ENCODE peak calls at places on chromosomes 6 and 20, in five cellular contexts. One of them, this sample, is unnamed.

GRCh38 chr6:105359419-105360366 is 43.2 kb downstream of the PREP start:
- DNase-seq in HCT116: no peak
- DNase-seq in hepatocyte: peak; percentile 41
- DNase-seq in GM23248: peak; percentile 94
- DNase-seq in OCI-LY7: no peak
- DNase-seq in this sample: no peak

GRCh38 chr20:12171927-12172581 is 254.4 kb downstream of the BTBD3 start:
- DNase-seq in HCT116: no peak
- DNase-seq in hepatocyte: no peak
- DNase-seq in GM23248: peak; percentile 24
- DNase-seq in OCI-LY7: no peak
- DNase-seq in this sample: no peak

GRCh38 chr20:16732506-16733152 is 2.8 kb downstream of the SNRPB2 start:
- DNase-seq in HCT116: no peak
- DNase-seq in hepatocyte: no peak
- DNase-seq in GM23248: peak; percentile 9
- DNase-seq in OCI-LY7: no peak
- DNase-seq in this sample: peak; percentile 15

GRCh38 chr6:45327956-45328522 is at the start of gene RUNX2:
- DNase-seq in HCT116: no peak
- DNase-seq in hepatocyte: peak; percentile 8
- DNase-seq in GM23248: peak; percentile 83
- DNase-seq in OCI-LY7: no peak
- DNase-seq in this sample: no peak

GRCh38 chr20:62243106-62243505 is 4.8 kb downstream of the OSBPL2 start:
- DNase-seq in HCT116: no peak
- DNase-seq in hepatocyte: no peak
- DNase-seq in GM23248: no peak
- DNase-seq in OCI-LY7: no peak
- DNase-seq in this sample: no peak

GRCh38 chr20:2305946-2306345 is 10.1 kb downstream of the TGM3 start:
- DNase-seq in HCT116: no peak
- DNase-seq in hepatocyte: peak; percentile 46
- DNase-seq in GM23248: no peak
- DNase-seq in OCI-LY7: no peak
- DNase-seq in this sample: no peak

GRCh38 chr6:42338573-42339218 is 113.0 kb downstream of the TRERF1 start:
- DNase-seq in HCT116: peak; percentile 83
- DNase-seq in hepatocyte: peak; percentile 30
- DNase-seq in GM23248: peak; percentile 97
- DNase-seq in OCI-LY7: no peak
- DNase-seq in this sample: no peak

GRCh38 chr20:11255860-11256259 is 582.1 kb upstream of the JAG1 start:
- DNase-seq in HCT116: no peak
- DNase-seq in hepatocyte: no peak
- DNase-seq in GM23248: no peak
- DNase-seq in OCI-LY7: no peak
- DNase-seq in this sample: no peak

GRCh38 chr6:71291991-71292390 is 3.4 kb downstream of the OGFRL1 start:
- DNase-seq in HCT116: no peak
- DNase-seq in hepatocyte: no peak
- DNase-seq in GM23248: peak; percentile 19
- DNase-seq in OCI-LY7: no peak
- DNase-seq in this sample: no peak

GRCh38 chr20:10497283-10497682 is 62.2 kb downstream of the SLX4IP start:
- DNase-seq in HCT116: no peak
- DNase-seq in hepatocyte: no peak
- DNase-seq in GM23248: no peak
- DNase-seq in OCI-LY7: no peak
- DNase-seq in this sample: no peak

GRCh38 chr20:53061305-53061704 is 89.1 kb downstream of the TSHZ2 start:
- DNase-seq in HCT116: no peak
- DNase-seq in hepatocyte: no peak
- DNase-seq in GM23248: no peak
- DNase-seq in OCI-LY7: no peak
- DNase-seq in this sample: no peak

GRCh38 chr20:35394271-35394670 is 17.5 kb downstream of the UQCC1 start:
- DNase-seq in HCT116: no peak
- DNase-seq in hepatocyte: no peak
- DNase-seq in GM23248: no peak
- DNase-seq in OCI-LY7: no peak
- DNase-seq in this sample: no peak

GRCh38 chr6:154548130-154548830 is 37.8 kb upstream of the CNKSR3 start:
- DNase-seq in HCT116: no peak
- DNase-seq in hepatocyte: no peak
- DNase-seq in GM23248: no peak
- DNase-seq in OCI-LY7: no peak
- DNase-seq in this sample: peak; percentile 45

GRCh38 chr6:64774881-64775280 is 932.1 kb downstream of the EYS start:
- DNase-seq in HCT116: no peak
- DNase-seq in hepatocyte: no peak
- DNase-seq in GM23248: no peak
- DNase-seq in OCI-LY7: no peak
- DNase-seq in this sample: no peak

GRCh38 chr20:36101201-36101600 is 53.3 kb upstream of the EPB41L1 start:
- DNase-seq in HCT116: no peak
- DNase-seq in hepatocyte: peak; percentile 53
- DNase-seq in GM23248: no peak
- DNase-seq in OCI-LY7: peak; percentile 49
- DNase-seq in this sample: no peak

GRCh38 chr6:155528335-155528734 is 72.7 kb upstream of the NOX3 start:
- DNase-seq in HCT116: no peak
- DNase-seq in hepatocyte: no peak
- DNase-seq in GM23248: no peak
- DNase-seq in OCI-LY7: no peak
- DNase-seq in this sample: no peak

GRCh38 chr6:67916389-67916788 is 718.7 kb upstream of the ADGRB3 start:
- DNase-seq in HCT116: no peak
- DNase-seq in hepatocyte: no peak
- DNase-seq in GM23248: no peak
- DNase-seq in OCI-LY7: no peak
- DNase-seq in this sample: no peak

GRCh38 chr6:105066233-105066632 is 109.3 kb downstream of the LIN28B start:
- DNase-seq in HCT116: no peak
- DNase-seq in hepatocyte: no peak
- DNase-seq in GM23248: no peak
- DNase-seq in OCI-LY7: no peak
- DNase-seq in this sample: no peak

GRCh38 chr20:57612916-57613315 is 7.3 kb downstream of the ZBP1 start:
- DNase-seq in HCT116: no peak
- DNase-seq in hepatocyte: no peak
- DNase-seq in GM23248: no peak
- DNase-seq in OCI-LY7: no peak
- DNase-seq in this sample: no peak

GRCh38 chr6:79605061-79605460 is 26.1 kb upstream of the SH3BGRL2 start:
- DNase-seq in HCT116: no peak
- DNase-seq in hepatocyte: no peak
- DNase-seq in GM23248: no peak
- DNase-seq in OCI-LY7: no peak
- DNase-seq in this sample: no peak

GRCh38 chr20:1469925-1470571 is 3.4 kb upstream of the NSFL1C start:
- DNase-seq in HCT116: peak; percentile 79
- DNase-seq in hepatocyte: peak; percentile 95
- DNase-seq in GM23248: peak; percentile 97
- DNase-seq in OCI-LY7: peak; percentile 51
- DNase-seq in this sample: peak; percentile 63

GRCh38 chr6:166423051-166423745 is 40.5 kb upstream of the MPC1 start:
- DNase-seq in HCT116: no peak
- DNase-seq in hepatocyte: no peak
- DNase-seq in GM23248: no peak
- DNase-seq in OCI-LY7: no peak
- DNase-seq in this sample: no peak

GRCh38 chr6:109695468-109695867 is 4.4 kb downstream of the FIG4 start:
- DNase-seq in HCT116: no peak
- DNase-seq in hepatocyte: no peak
- DNase-seq in GM23248: no peak
- DNase-seq in OCI-LY7: peak; percentile 53
- DNase-seq in this sample: no peak

GRCh38 chr6:56770011-56770520 is 127.4 kb upstream of the DST start:
- DNase-seq in HCT116: no peak
- DNase-seq in hepatocyte: no peak
- DNase-seq in GM23248: peak; percentile 50
- DNase-seq in OCI-LY7: no peak
- DNase-seq in this sample: peak; percentile 9

GRCh38 chr6:56771929-56772607 is 129.4 kb upstream of the DST start:
- DNase-seq in HCT116: no peak
- DNase-seq in hepatocyte: no peak
- DNase-seq in GM23248: peak; percentile 38
- DNase-seq in OCI-LY7: no peak
- DNase-seq in this sample: no peak

GRCh38 chr6:56771189-56771588 is 128.5 kb upstream of the DST start:
- DNase-seq in HCT116: no peak
- DNase-seq in hepatocyte: no peak
- DNase-seq in GM23248: peak; percentile 58
- DNase-seq in OCI-LY7: no peak
- DNase-seq in this sample: no peak

GRCh38 chr6:56775498-56776166 is 132.9 kb upstream of the DST start:
- DNase-seq in HCT116: no peak
- DNase-seq in hepatocyte: no peak
- DNase-seq in GM23248: no peak
- DNase-seq in OCI-LY7: no peak
- DNase-seq in this sample: no peak

DNA sequence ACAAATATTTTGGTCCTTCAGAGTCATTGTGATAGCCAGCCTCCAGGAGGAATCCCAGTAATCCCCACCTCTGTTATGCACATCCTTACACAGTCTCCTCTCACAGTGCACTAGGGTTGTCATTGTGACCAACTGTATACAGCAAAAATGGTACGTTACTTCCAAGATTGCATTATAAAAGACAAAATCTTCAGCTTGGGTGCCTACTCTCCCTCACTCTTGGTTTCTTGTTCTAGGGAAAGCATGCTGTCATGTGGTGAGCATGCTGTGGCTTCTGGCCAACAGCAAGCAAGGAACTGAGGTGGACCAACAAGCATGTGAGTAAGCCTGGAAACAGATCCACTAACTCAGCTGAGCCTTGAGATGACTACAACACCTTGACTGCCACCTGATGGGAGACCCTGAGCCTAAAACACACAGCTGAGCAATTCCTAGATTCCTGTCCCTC is 130.1 kb upstream of the DST start:
- DNase-seq in HCT116: no peak
- DNase-seq in hepatocyte: peak; percentile 19
- DNase-seq in GM23248: peak; percentile 88
- DNase-seq in OCI-LY7: no peak
- DNase-seq in this sample: no peak
- TF ChIP-seq EZH2phosphoT487 in HCT116: no peak
- TF ChIP-seq EZH2phosphoT487 in hepatocyte: no peak
- TF ChIP-seq EZH2phosphoT487 in GM23248: no peak
- TF ChIP-seq EZH2phosphoT487 in OCI-LY7: no peak
- TF ChIP-seq EZH2phosphoT487 in this sample: no peak

GRCh38 chr6:12238191-12238590 is 52.0 kb upstream of the EDN1 start:
- DNase-seq in HCT116: no peak
- DNase-seq in hepatocyte: no peak
- DNase-seq in GM23248: no peak
- DNase-seq in OCI-LY7: no peak
- DNase-seq in this sample: no peak
- TF ChIP-seq EZH2phosphoT487 in HCT116: no peak
- TF ChIP-seq EZH2phosphoT487 in hepatocyte: no peak
- TF ChIP-seq EZH2phosphoT487 in GM23248: no peak
- TF ChIP-seq EZH2phosphoT487 in OCI-LY7: no peak
- TF ChIP-seq EZH2phosphoT487 in this sample: no peak

GRCh38 chr6:87118054-87118453 is 23.1 kb upstream of the CGA start:
- DNase-seq in HCT116: peak; percentile 6
- DNase-seq in hepatocyte: no peak
- DNase-seq in GM23248: no peak
- DNase-seq in OCI-LY7: no peak
- DNase-seq in this sample: no peak
- TF ChIP-seq EZH2phosphoT487 in HCT116: no peak
- TF ChIP-seq EZH2phosphoT487 in hepatocyte: no peak
- TF ChIP-seq EZH2phosphoT487 in GM23248: no peak
- TF ChIP-seq EZH2phosphoT487 in OCI-LY7: no peak
- TF ChIP-seq EZH2phosphoT487 in this sample: no peak

GRCh38 chr20:45959956-45960630 is 11.9 kb downstream of the ZNF335 start:
- DNase-seq in HCT116: no peak
- DNase-seq in hepatocyte: no peak
- DNase-seq in GM23248: no peak
- DNase-seq in OCI-LY7: no peak
- DNase-seq in this sample: no peak
- TF ChIP-seq EZH2phosphoT487 in HCT116: no peak
- TF ChIP-seq EZH2phosphoT487 in hepatocyte: no peak
- TF ChIP-seq EZH2phosphoT487 in GM23248: no peak
- TF ChIP-seq EZH2phosphoT487 in OCI-LY7: no peak
- TF ChIP-seq EZH2phosphoT487 in this sample: no peak

GRCh38 chr6:53311586-53311935 is 37.2 kb downstream of the ELOVL5 start:
- DNase-seq in HCT116: no peak
- DNase-seq in hepatocyte: no peak
- DNase-seq in GM23248: peak; percentile 57
- DNase-seq in OCI-LY7: no peak
- DNase-seq in this sample: no peak

GRCh38 chr6:53309897-53310291 is 38.9 kb downstream of the ELOVL5 start:
- DNase-seq in HCT116: no peak
- DNase-seq in hepatocyte: no peak
- DNase-seq in GM23248: no peak
- DNase-seq in OCI-LY7: no peak
- DNase-seq in this sample: no peak

GRCh38 chr6:53313784-53314382 is 34.9 kb downstream of the ELOVL5 start:
- DNase-seq in HCT116: no peak
- DNase-seq in hepatocyte: no peak
- DNase-seq in GM23248: no peak
- DNase-seq in OCI-LY7: no peak
- DNase-seq in this sample: no peak

GRCh38 chr6:53310751-53311585 is 37.8 kb downstream of the ELOVL5 start:
- DNase-seq in HCT116: no peak
- DNase-seq in hepatocyte: no peak
- DNase-seq in GM23248: no peak
- DNase-seq in OCI-LY7: peak; percentile 48
- DNase-seq in this sample: no peak

DNA sequence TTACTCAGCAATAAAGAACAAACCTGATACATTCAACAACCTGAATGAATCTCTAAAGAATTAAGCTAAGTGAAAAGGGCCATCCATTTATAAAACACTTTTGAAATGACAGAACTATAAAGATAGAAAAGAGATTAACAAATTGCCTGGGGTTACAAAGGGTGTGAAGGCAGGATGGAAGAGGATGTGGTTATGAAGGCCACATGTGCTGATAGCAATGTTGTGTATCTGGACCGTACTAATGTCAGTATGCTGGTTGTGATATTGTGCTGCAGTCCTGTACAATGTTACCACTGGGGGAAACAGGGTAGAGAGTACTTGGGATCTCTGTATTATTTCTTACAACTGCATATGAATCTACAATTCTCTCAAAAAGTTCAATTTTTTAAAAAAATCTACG is 36.4 kb downstream of the ELOVL5 start:
- DNase-seq in HCT116: no peak
- DNase-seq in hepatocyte: no peak
- DNase-seq in GM23248: no peak
- DNase-seq in OCI-LY7: peak; percentile 72
- DNase-seq in this sample: peak; percentile 44
- TF ChIP-seq EZH2phosphoT487 in HCT116: no peak
- TF ChIP-seq EZH2phosphoT487 in hepatocyte: no peak
- TF ChIP-seq EZH2phosphoT487 in GM23248: no peak
- TF ChIP-seq EZH2phosphoT487 in OCI-LY7: no peak
- TF ChIP-seq EZH2phosphoT487 in this sample: no peak